ENCODE peak calls at places on chromosome 6, in nine cellular contexts. One of them, this sample, is unnamed.

GRCh38 chr6:139472341-139473038 is 98.0 kb upstream of the CITED2 start:
- DNase-seq in HCT116: no peak
- DNase-seq in tibial nerve: no peak
- DNase-seq in adrenal gland: no peak
- DNase-seq in neural progenitor cell: no peak
- DNase-seq in PC-3: no peak
- DNase-seq in Panc1: no peak
- DNase-seq in lower lobe of right lung: no peak
- DNase-seq in prostate gland: no peak
- DNase-seq in this sample: no peak

GRCh38 chr6:80269331-80269730 is 162.9 kb downstream of the BCKDHB start:
- DNase-seq in prostate gland: no peak
- DNase-seq in PC-3: no peak
- DNase-seq in lower lobe of right lung: no peak
- DNase-seq in adrenal gland: no peak
- DNase-seq in neural progenitor cell: peak; percentile 30
- DNase-seq in tibial nerve: no peak
- DNase-seq in HCT116: no peak
- DNase-seq in Panc1: no peak
- DNase-seq in this sample: no peak

GRCh38 chr6:31814677-31815024 is 432 bp downstream of the HSPA1L start:
- DNase-seq in adrenal gland: peak; percentile 97
- DNase-seq in Panc1: peak; percentile 92
- DNase-seq in lower lobe of right lung: peak; percentile 95
- DNase-seq in prostate gland: peak; percentile 98
- DNase-seq in neural progenitor cell: peak; percentile 96
- DNase-seq in HCT116: peak; percentile 90
- DNase-seq in PC-3: peak; percentile 96
- DNase-seq in tibial nerve: peak; percentile 96
- DNase-seq in this sample: peak; percentile 94

GRCh38 chr6:28537065-28537464 is 11.4 kb downstream of the GPX5 start:
- DNase-seq in HCT116: no peak
- DNase-seq in PC-3: no peak
- DNase-seq in Panc1: peak; percentile 42
- DNase-seq in neural progenitor cell: peak; percentile 49
- DNase-seq in adrenal gland: no peak
- DNase-seq in tibial nerve: no peak
- DNase-seq in lower lobe of right lung: no peak
- DNase-seq in prostate gland: no peak
- DNase-seq in this sample: no peak

GRCh38 chr6:35435075-35435837 is 16.9 kb upstream of the FANCE start:
- DNase-seq in PC-3: no peak
- DNase-seq in Panc1: no peak
- DNase-seq in neural progenitor cell: no peak
- DNase-seq in prostate gland: no peak
- DNase-seq in tibial nerve: no peak
- DNase-seq in lower lobe of right lung: no peak
- DNase-seq in adrenal gland: no peak
- DNase-seq in HCT116: no peak
- DNase-seq in this sample: no peak

GRCh38 chr6:170130201-170130621 is 160.7 kb downstream of the DLL1 start:
- DNase-seq in PC-3: no peak
- DNase-seq in prostate gland: no peak
- DNase-seq in tibial nerve: no peak
- DNase-seq in lower lobe of right lung: no peak
- DNase-seq in HCT116: no peak
- DNase-seq in neural progenitor cell: no peak
- DNase-seq in Panc1: no peak
- DNase-seq in adrenal gland: no peak
- DNase-seq in this sample: no peak

GRCh38 chr6:137415127-137415833 is 78.9 kb downstream of the OLIG3 start:
- DNase-seq in prostate gland: peak; percentile 33
- DNase-seq in tibial nerve: peak; percentile 64
- DNase-seq in lower lobe of right lung: peak; percentile 57
- DNase-seq in HCT116: peak; percentile 28
- DNase-seq in adrenal gland: peak; percentile 56
- DNase-seq in neural progenitor cell: peak; percentile 82
- DNase-seq in Panc1: peak; percentile 22
- DNase-seq in PC-3: peak; percentile 77
- DNase-seq in this sample: no peak

GRCh38 chr6:5213851-5214507 is 46.8 kb downstream of the LYRM4 start:
- DNase-seq in neural progenitor cell: no peak
- DNase-seq in Panc1: no peak
- DNase-seq in prostate gland: no peak
- DNase-seq in adrenal gland: peak; percentile 70
- DNase-seq in lower lobe of right lung: no peak
- DNase-seq in HCT116: no peak
- DNase-seq in tibial nerve: no peak
- DNase-seq in PC-3: peak; percentile 39
- DNase-seq in this sample: no peak

GRCh38 chr6:32819729-32820128 is 2.9 kb upstream of the HLA-DOB start:
- DNase-seq in prostate gland: no peak
- DNase-seq in lower lobe of right lung: no peak
- DNase-seq in PC-3: peak; percentile 46
- DNase-seq in Panc1: no peak
- DNase-seq in adrenal gland: no peak
- DNase-seq in HCT116: peak; percentile 16
- DNase-seq in tibial nerve: no peak
- DNase-seq in neural progenitor cell: no peak
- DNase-seq in this sample: no peak

GRCh38 chr6:158911746-158912158 is 88.2 kb downstream of the RSPH3 start:
- DNase-seq in lower lobe of right lung: no peak
- DNase-seq in prostate gland: no peak
- DNase-seq in tibial nerve: no peak
- DNase-seq in PC-3: peak; percentile 22
- DNase-seq in adrenal gland: no peak
- DNase-seq in Panc1: no peak
- DNase-seq in HCT116: no peak
- DNase-seq in neural progenitor cell: no peak
- DNase-seq in this sample: no peak

GRCh38 chr6:24600903-24601302 is 45.1 kb downstream of the KIAA0319 start:
- DNase-seq in adrenal gland: no peak
- DNase-seq in PC-3: no peak
- DNase-seq in tibial nerve: no peak
- DNase-seq in lower lobe of right lung: no peak
- DNase-seq in Panc1: no peak
- DNase-seq in prostate gland: no peak
- DNase-seq in neural progenitor cell: peak; percentile 19
- DNase-seq in HCT116: no peak
- DNase-seq in this sample: no peak

GRCh38 chr6:166470863-166471410 is 88.2 kb upstream of the MPC1 start:
- DNase-seq in tibial nerve: no peak
- DNase-seq in PC-3: no peak
- DNase-seq in HCT116: no peak
- DNase-seq in lower lobe of right lung: no peak
- DNase-seq in prostate gland: no peak
- DNase-seq in Panc1: no peak
- DNase-seq in neural progenitor cell: no peak
- DNase-seq in adrenal gland: no peak
- DNase-seq in this sample: no peak

GRCh38 chr6:20182926-20183521 is 29.2 kb downstream of the MBOAT1 start:
- DNase-seq in PC-3: peak; percentile 97
- DNase-seq in Panc1: no peak
- DNase-seq in prostate gland: peak; percentile 94
- DNase-seq in HCT116: no peak
- DNase-seq in neural progenitor cell: no peak
- DNase-seq in lower lobe of right lung: peak; percentile 76
- DNase-seq in tibial nerve: no peak
- DNase-seq in adrenal gland: peak; percentile 90
- DNase-seq in this sample: no peak
- TF ChIP-seq CTCF in PC-3: peak; percentile 52
- TF ChIP-seq CTCF in Panc1: no peak
- TF ChIP-seq CTCF in prostate gland: peak; percentile 15
- TF ChIP-seq CTCF in HCT116: no peak
- TF ChIP-seq CTCF in neural progenitor cell: no peak
- TF ChIP-seq CTCF in lower lobe of right lung: no peak
- TF ChIP-seq CTCF in tibial nerve: no peak
- TF ChIP-seq CTCF in adrenal gland: no peak
- TF ChIP-seq CTCF in this sample: no peak

GRCh38 chr6:33858053-33858475 is 54.3 kb upstream of the MLN start:
- DNase-seq in adrenal gland: no peak
- DNase-seq in neural progenitor cell: no peak
- DNase-seq in Panc1: no peak
- DNase-seq in PC-3: no peak
- DNase-seq in tibial nerve: no peak
- DNase-seq in prostate gland: no peak
- DNase-seq in HCT116: no peak
- DNase-seq in lower lobe of right lung: no peak
- DNase-seq in this sample: no peak
- H3K27me3 ChIP-seq in adrenal gland: no peaks in the 10 kb centered on the region
- H3K27me3 ChIP-seq in neural progenitor cell: no peaks in the 10 kb centered on the region
- H3K27me3 ChIP-seq in Panc1: no peaks in the 10 kb centered on the region
- H3K27me3 ChIP-seq in PC-3: peaks cover 15% of the 10 kb centered on the region
- H3K27me3 ChIP-seq in tibial nerve: peaks cover 34% of the 10 kb centered on the region
- H3K27me3 ChIP-seq in prostate gland: no peaks in the 10 kb centered on the region
- H3K27me3 ChIP-seq in HCT116: no peaks in the 10 kb centered on the region
- H3K27me3 ChIP-seq in lower lobe of right lung: peaks cover 27% of the 10 kb centered on the region
- H3K27me3 ChIP-seq in this sample: peaks cover 4% of the 10 kb centered on the region

DNA sequence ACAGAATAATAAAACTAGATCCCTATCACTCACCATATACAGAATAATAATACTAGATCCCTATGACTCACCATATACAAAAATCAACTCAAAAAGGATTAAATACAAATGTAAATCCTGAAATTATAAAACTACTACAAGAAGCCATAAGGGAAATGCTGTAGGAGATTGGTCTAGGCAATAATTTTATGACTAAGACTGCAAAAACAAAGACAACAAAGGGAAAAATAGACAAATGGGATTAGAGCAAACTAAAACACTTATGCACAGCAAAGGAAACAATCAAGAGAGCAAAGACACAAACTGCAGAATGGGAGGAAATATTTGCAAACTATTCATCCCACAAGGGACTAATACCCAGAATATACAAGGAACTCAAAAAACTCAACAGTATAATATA is 4.1 kb upstream of the RNF217 start:
- DNase-seq in HCT116: no peak
- DNase-seq in lower lobe of right lung: no peak
- DNase-seq in tibial nerve: no peak
- DNase-seq in prostate gland: no peak
- DNase-seq in PC-3: no peak
- DNase-seq in neural progenitor cell: no peak
- DNase-seq in adrenal gland: no peak
- DNase-seq in Panc1: no peak
- DNase-seq in this sample: no peak
- H3K27ac ChIP-seq in HCT116: no peak overlapping the region
- H3K27ac ChIP-seq in lower lobe of right lung: no peak overlapping the region
- H3K27ac ChIP-seq in tibial nerve: no peak overlapping the region
- H3K27ac ChIP-seq in prostate gland: no peak overlapping the region
- H3K27ac ChIP-seq in PC-3: no peak overlapping the region
- H3K27ac ChIP-seq in neural progenitor cell: no peak overlapping the region
- H3K27ac ChIP-seq in adrenal gland: no peak overlapping the region
- H3K27ac ChIP-seq in Panc1: no peak overlapping the region
- H3K27ac ChIP-seq in this sample: no peak overlapping the region

DNA sequence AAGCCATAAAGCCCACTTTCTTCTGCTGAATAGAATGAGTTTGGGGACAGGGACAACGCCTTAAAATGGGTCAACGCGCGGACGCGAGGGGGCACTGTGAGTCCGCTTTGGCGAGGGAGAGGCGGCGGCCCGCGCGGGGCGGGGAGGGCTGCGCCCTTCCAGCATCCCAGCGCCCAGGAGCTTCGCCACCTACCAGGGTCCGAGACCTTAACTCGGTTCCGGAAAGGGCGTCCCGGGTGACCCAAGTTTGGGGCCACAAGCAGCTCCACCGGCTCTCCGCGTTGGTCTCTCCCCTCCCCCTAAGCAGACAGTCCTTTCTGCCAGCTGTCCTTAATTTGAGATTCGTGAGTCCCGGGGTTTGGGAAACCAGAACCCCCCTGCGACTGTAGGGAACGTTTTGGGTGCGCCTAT is 1.8 kb upstream of the SAMD5 start:
- DNase-seq in neural progenitor cell: peak; percentile 84
- DNase-seq in prostate gland: peak; percentile 65
- DNase-seq in HCT116: no peak
- DNase-seq in lower lobe of right lung: peak; percentile 71
- DNase-seq in Panc1: no peak
- DNase-seq in PC-3: peak; percentile 64
- DNase-seq in adrenal gland: peak; percentile 72
- DNase-seq in tibial nerve: peak; percentile 70
- DNase-seq in this sample: peak; percentile 62
- TF ChIP-seq CTCF in neural progenitor cell: peak; percentile 92
- TF ChIP-seq CTCF in prostate gland: peak; percentile 84
- TF ChIP-seq CTCF in HCT116: peak; percentile 82
- TF ChIP-seq CTCF in lower lobe of right lung: peak; percentile 78
- TF ChIP-seq CTCF in Panc1: peak; percentile 93
- TF ChIP-seq CTCF in PC-3: peak; percentile 81
- TF ChIP-seq CTCF in adrenal gland: peak; percentile 78
- TF ChIP-seq CTCF in tibial nerve: peak; percentile 80
- TF ChIP-seq CTCF in this sample: peak; percentile 88

GRCh38 chr6:105202486-105202885 is 22.7 kb upstream of the POPDC3 start:
- DNase-seq in adrenal gland: no peak
- DNase-seq in neural progenitor cell: no peak
- DNase-seq in tibial nerve: no peak
- DNase-seq in prostate gland: no peak
- DNase-seq in PC-3: no peak
- DNase-seq in Panc1: no peak
- DNase-seq in HCT116: no peak
- DNase-seq in lower lobe of right lung: no peak
- DNase-seq in this sample: no peak
- H3K27me3 ChIP-seq in adrenal gland: no peaks in the 10 kb centered on the region
- H3K27me3 ChIP-seq in neural progenitor cell: no peaks in the 10 kb centered on the region
- H3K27me3 ChIP-seq in tibial nerve: no peaks in the 10 kb centered on the region
- H3K27me3 ChIP-seq in prostate gland: no peaks in the 10 kb centered on the region
- H3K27me3 ChIP-seq in PC-3: no peaks in the 10 kb centered on the region
- H3K27me3 ChIP-seq in Panc1: no peaks in the 10 kb centered on the region
- H3K27me3 ChIP-seq in HCT116: no peaks in the 10 kb centered on the region
- H3K27me3 ChIP-seq in lower lobe of right lung: no peaks in the 10 kb centered on the region
- H3K27me3 ChIP-seq in this sample: no peaks in the 10 kb centered on the region

This sample was measured in dorsolateral prefrontal cortex.